ENCODE peak calls at places on chromosomes 6 and 20, in ten cellular contexts. T is NCI-H2081 treated with DMSO at 0.1 percent for 48 hours, D is PC-3, S is T-helper 17 cell, P is HCT116, W is osteocyte, A is fibroblast of mammary gland, K is left ventricle myocardium superior, V is MCF 10A, H is progenitor cell of endocrine pancreas. L is an unnamed sample.

GRCh38 chr6:152783217-152783878 is 32.8 kb downstream of the VIP start:
- DNase-seq in P (no peak), T (no peak), W (no peak), H (no peak), K (no peak), A (no peak), D (no peak), V (no peak), S (no peak), L (no peak)

GRCh38 chr20:14865169-14865568 is 527.8 kb upstream of the FLRT3 start:
- DNase-seq in W (no peak), K (no peak), H (no peak), A (peak; percentile 17), P (no peak), S (no peak), D (peak; percentile 84), T (no peak), V (peak; percentile 72), L (no peak)

GRCh38 chr20:60589624-60590023 is 631.4 kb downstream of the CDH26 start:
- DNase-seq in T (no peak), H (peak; percentile 51), K (no peak), A (peak; percentile 8), V (peak; percentile 43), W (no peak), S (no peak), D (peak; percentile 3), P (no peak), L (no peak)

GRCh38 chr6:157459327-157459726 is 78.3 kb downstream of the ZDHHC14 start:
- DNase-seq in P (no peak), D (no peak), H (no peak), V (no peak), A (no peak), T (no peak), S (no peak), K (no peak), W (no peak), L (no peak)

GRCh38 chr6:45724511-45724910 is 291.1 kb downstream of the CLIC5 start:
- DNase-seq in V (peak; percentile 96), S (no peak), T (no peak), H (no peak), D (peak; percentile 86), P (peak; percentile 26), W (no peak), A (peak; percentile 88), K (peak; percentile 41), L (no peak)

GRCh38 chr6:105798057-105798456 is 288.1 kb upstream of the PRDM1 start:
- DNase-seq in A (peak; percentile 96), P (no peak), H (no peak), S (no peak), D (no peak), V (peak; percentile 80), K (no peak), T (no peak), W (no peak), L (peak; percentile 72)

GRCh38 chr6:55818482-55818881 is 56.9 kb downstream of the BMP5 start:
- DNase-seq in D (no peak), T (no peak), H (no peak), P (no peak), V (peak; percentile 19), A (peak; percentile 59), W (no peak), S (no peak), K (no peak), L (no peak)

GRCh38 chr6:108760158-108761050 is 87.8 kb upstream of the ARMC2 start:
- DNase-seq in P (no peak), D (no peak), A (peak; percentile 44), T (no peak), K (no peak), S (no peak), H (no peak), W (peak; percentile 81), V (no peak), L (no peak)

GRCh38 chr20:57652865-57653545 is 32.8 kb upstream of the ZBP1 start:
- DNase-seq in T (no peak), K (peak; percentile 18), S (no peak), D (no peak), W (peak; percentile 77), A (no peak), P (no peak), V (no peak), H (no peak), L (no peak)

GRCh38 chr20:61042501-61043385 is 209.3 kb upstream of the CDH4 start:
- DNase-seq in S (no peak), K (no peak), P (no peak), A (peak; percentile 60), W (no peak), D (no peak), H (no peak), V (no peak), T (no peak), L (no peak)

GRCh38 chr20:63977392-63978276 is 1.8 kb downstream of the SAMD10 start:
- DNase-seq in W (no peak), V (peak; percentile 71), A (peak; percentile 77), S (no peak), T (no peak), P (no peak), D (peak; percentile 51), K (peak; percentile 22), H (no peak), L (peak; percentile 66)

GRCh38 chr20:60330461-60330860 is 372.2 kb downstream of the CDH26 start:
- DNase-seq in V (no peak), S (no peak), D (no peak), P (no peak), A (no peak), W (no peak), K (no peak), T (no peak), H (no peak), L (no peak)

GRCh38 chr20:47950103-47950502 is 164.8 kb upstream of the SULF2 start:
- DNase-seq in T (no peak), K (no peak), P (no peak), S (no peak), D (peak; percentile 97), W (no peak), A (peak; percentile 46), H (no peak), V (peak; percentile 68), L (no peak)

GRCh38 chr20:32470025-32470861 is 112.1 kb downstream of the ASXL1 start:
- DNase-seq in S (no peak), D (peak; percentile 38), W (no peak), A (peak; percentile 75), K (peak; percentile 71), P (peak; percentile 16), H (no peak), V (peak; percentile 31), T (no peak), L (no peak)

GRCh38 chr6:113414511-113414910 is 442.6 kb upstream of the MARCKS start:
- DNase-seq in A (peak; percentile 83), V (peak; percentile 79), T (no peak), P (peak; percentile 57), H (no peak), K (peak; percentile 36), D (peak; percentile 82), W (no peak), S (no peak), L (no peak)

GRCh38 chr6:39224058-39224457 is 5.2 kb downstream of the KCNK5 start:
- DNase-seq in P (no peak), V (no peak), K (no peak), A (no peak), S (no peak), T (no peak), D (no peak), H (no peak), W (no peak), L (no peak)

GRCh38 chr6:27894839-27895762 is 17.1 kb downstream of the OR2B2 start:
- DNase-seq in W (no peak), K (no peak), D (peak; percentile 80), S (peak; percentile 44), H (no peak), A (peak; percentile 89), P (peak; percentile 81), T (peak; percentile 62), V (peak; percentile 87), L (peak; percentile 84)

GRCh38 chr20:17357238-17357637 is 130.4 kb downstream of the PCSK2 start:
- DNase-seq in W (no peak), H (no peak), V (no peak), K (no peak), A (no peak), P (no peak), T (peak; percentile 11), D (no peak), S (no peak), L (no peak)

GRCh38 chr6:157989541-157990289 is 8.1 kb downstream of the SYNJ2 start:
- DNase-seq in K (peak; percentile 91), S (no peak), H (no peak), A (peak; percentile 56), V (peak; percentile 92), D (peak; percentile 86), P (no peak), T (no peak), W (peak; percentile 93), L (peak; percentile 90)

GRCh38 chr20:43583982-43584432 is 6.7 kb upstream of the IFT52 start:
- DNase-seq in K (peak; percentile 73), T (no peak), S (no peak), H (no peak), V (peak; percentile 96), A (peak; percentile 99), W (peak; percentile 96), P (no peak), D (peak; percentile 37), L (no peak)

GRCh38 chr6:136654086-136654485 is 103.9 kb upstream of the MAP7 start:
- DNase-seq in H (no peak), S (no peak), K (no peak), P (no peak), T (no peak), V (no peak), A (no peak), D (no peak), W (no peak), L (no peak)

GRCh38 chr6:44779130-44779826 is 391.8 kb downstream of the CDC5L start:
- DNase-seq in P (no peak), K (no peak), W (no peak), V (no peak), A (no peak), T (no peak), H (no peak), D (no peak), S (no peak), L (no peak)

GRCh38 chr20:38805958-38806854 is 709 bp downstream of the PPP1R16B start:
- DNase-seq in T (no peak), W (no peak), S (peak; percentile 46), A (no peak), V (no peak), H (peak; percentile 18), P (no peak), D (no peak), K (peak; percentile 39), L (no peak)

GRCh38 chr6:165098165-165098564 is 211.2 kb downstream of the C6orf118 start:
- DNase-seq in P (no peak), V (no peak), A (no peak), H (no peak), D (no peak), K (no peak), T (no peak), S (no peak), W (no peak), L (no peak)

GRCh38 chr20:3760980-3761379 is 6.6 kb downstream of the ADISSP start:
- DNase-seq in K (no peak), T (no peak), P (no peak), S (no peak), A (no peak), H (no peak), W (no peak), V (no peak), D (no peak), L (no peak)

GRCh38 chr20:33291830-33292355 is 8.9 kb downstream of the BPIFB1 start:
- DNase-seq in H (peak; percentile 76), T (no peak), A (peak; percentile 20), K (peak; percentile 42), V (peak; percentile 49), P (peak; percentile 19), S (peak; percentile 46), D (peak; percentile 61), W (no peak), L (no peak)

GRCh38 chr20:54062812-54063280 is 7.5 kb downstream of the BCAS1 start:
- DNase-seq in W (no peak), H (no peak), A (peak; percentile 71), D (peak; percentile 79), S (no peak), V (peak; percentile 64), T (no peak), K (no peak), P (peak; percentile 42), L (no peak)

GRCh38 chr6:71510057-71510713 is 221.6 kb downstream of the OGFRL1 start:
- DNase-seq in V (peak; percentile 67), S (no peak), T (no peak), D (peak; percentile 60), K (no peak), W (peak; percentile 86), A (peak; percentile 77), P (peak; percentile 27), H (no peak), L (peak; percentile 74)